ENCODE peak calls at places on chromosomes 11 and 22, in ten cellular contexts. M is ovary; O is aorta; T is NCI-H510A treated with DMSO at 0.1 percent for 48 hours; J is memory B cell; E is stimulated activated CD4-positive, alpha-beta T cell treated with anti-CD3 and anti-CD28 coated beads, Interleukin-12 subunit alpha, Interleukin-12 subunit beta, amount 100 ng/mL, for 4 hours; B is GM20000; Z is bronchial epithelial cell; C is hippocampal formation; I is Calu3. U is an unnamed sample.

GRCh38 chr22:22391543-22391942 is 117.0 kb downstream of the ZNF280B start:
- DNase-seq in M (no peak), O (no peak), T (no peak), J (no peak), E (no peak), B (no peak), Z (no peak), C (no peak), I (no peak), U (no peak)

GRCh38 chr22:38313384-38313955 is 3.8 kb downstream of the CSNK1E start:
- DNase-seq in M (peak), O (peak), T (no peak), J (no peak), E (no peak), B (no peak), Z (peak), C (peak), I (no peak), U (peak)

GRCh38 chr22:24420072-24420976 is 7.1 kb upstream of the ADORA2A start:
- DNase-seq in M (no peak), O (peak), T (no peak), J (no peak), E (no peak), B (no peak), Z (no peak), C (no peak), I (no peak), U (no peak)

GRCh38 chr11:101446238-101446637 is 137.6 kb downstream of the TRPC6 start:
- DNase-seq in M (no peak), O (no peak), T (no peak), J (no peak), E (no peak), B (no peak), Z (peak), C (no peak), I (no peak), U (peak)

GRCh38 chr11:57546869-57547518 is 9.6 kb downstream of the SMTNL1 start:
- DNase-seq in M (no peak), O (peak), T (peak), J (no peak), E (no peak), B (peak), Z (peak), C (no peak), I (no peak), U (peak)

GRCh38 chr11:27201454-27202302 is 161.1 kb downstream of the BBOX1 start:
- DNase-seq in M (peak), O (peak), T (peak), J (no peak), E (no peak), B (no peak), Z (peak), C (no peak), I (peak), U (peak)

GRCh38 chr11:1281326-1281973 is 28.0 kb downstream of the TOLLIP start:
- DNase-seq in M (no peak), O (no peak), T (no peak), J (no peak), E (no peak), B (no peak), Z (no peak), C (no peak), I (no peak), U (no peak)

GRCh38 chr11:43947815-43948214 is 5.4 kb downstream of the C11orf96 start:
- DNase-seq in M (no peak), O (peak), T (no peak), J (no peak), E (no peak), B (no peak), Z (no peak), C (no peak), I (no peak), U (no peak)

GRCh38 chr22:19691721-19692341 is 22.5 kb upstream of the SEPTIN5 start:
- DNase-seq in M (no peak), O (peak), T (no peak), J (no peak), E (no peak), B (no peak), Z (peak), C (no peak), I (peak), U (peak)

GRCh38 chr11:130531061-130531460 is 82.6 kb downstream of the ADAMTS15 start:
- DNase-seq in M (no peak), O (no peak), T (no peak), J (no peak), E (no peak), B (no peak), Z (no peak), C (no peak), I (no peak), U (no peak)

GRCh38 chr11:19441752-19442553 is 201.2 kb upstream of the E2F8 start:
- DNase-seq in M (no peak), O (peak), T (no peak), J (no peak), E (peak), B (peak), Z (peak), C (no peak), I (peak), U (peak)

GRCh38 chr22:42269407-42270177 is 861 bp downstream of the TCF20 start:
- DNase-seq in M (peak), O (peak), T (peak), J (peak), E (peak), B (peak), Z (peak), C (peak), I (peak), U (no peak)

U was measured in IMR-90.